ENCODE peak calls at places on chromosome 18, in ten cellular contexts. V, S, W, C, E, Z, Y, A, D and K are unnamed samples.
A peak's percentile ranks its signal among the peaks of the same experiment; 100 is the strongest.

GRCh38 chr18:69616114-69616513 is 215.4 kb downstream of the DOK6 start:
- DNase-seq in V (no peak), S (no peak), W (no peak), C (no peak), E (no peak), Z (no peak), Y (no peak), A (no peak), D (no peak), K (no peak)

GRCh38 chr18:63603772-63604171 is 16.6 kb downstream of the SERPINB13 start:
- DNase-seq in V (no peak), S (no peak), W (no peak), C (peak; percentile 82), E (no peak), Z (no peak), Y (no peak), A (no peak), D (no peak), K (no peak)

GRCh38 chr18:74963820-74964446 is 245.0 kb downstream of the PTGR3 start:
- DNase-seq in V (peak; percentile 25), S (no peak), W (peak; percentile 13), C (peak; percentile 31), E (peak; percentile 66), Z (peak; percentile 47), Y (peak; percentile 61), A (peak; percentile 7), D (peak; percentile 26), K (peak; percentile 17)

GRCh38 chr18:22709288-22710060 is 223.7 kb upstream of the RBBP8 start:
- DNase-seq in V (no peak), S (no peak), W (no peak), C (no peak), E (no peak), Z (peak; percentile 33), Y (no peak), A (no peak), D (no peak), K (no peak)

GRCh38 chr18:12304351-12305210 is 3.5 kb upstream of the TUBB6 start:
- DNase-seq in V (no peak), S (no peak), W (no peak), C (peak; percentile 77), E (no peak), Z (no peak), Y (peak; percentile 71), A (no peak), D (no peak), K (no peak)

GRCh38 chr18:64331419-64331818 is 182.5 kb upstream of the LINC00305 start:
- DNase-seq in V (no peak), S (no peak), W (no peak), C (no peak), E (no peak), Z (no peak), Y (no peak), A (no peak), D (no peak), K (no peak)

GRCh38 chr18:54390838-54391237 is 33.1 kb downstream of the C18orf54 start:
- DNase-seq in V (no peak), S (no peak), W (no peak), C (no peak), E (no peak), Z (no peak), Y (no peak), A (no peak), D (no peak), K (no peak)

GRCh38 chr18:44541781-44542180 is 138.9 kb upstream of the SETBP1 start:
- DNase-seq in V (no peak), S (no peak), W (no peak), C (no peak), E (no peak), Z (no peak), Y (no peak), A (no peak), D (no peak), K (no peak)

GRCh38 chr18:63908858-63909257 is 1.1 kb downstream of the SERPINB10 start:
- DNase-seq in V (no peak), S (no peak), W (no peak), C (no peak), E (no peak), Z (no peak), Y (no peak), A (no peak), D (no peak), K (no peak)

GRCh38 chr18:40371673-40372072 is 1583.4 kb upstream of the PIK3C3 start:
- DNase-seq in V (no peak), S (no peak), W (no peak), C (peak; percentile 69), E (no peak), Z (no peak), Y (no peak), A (no peak), D (no peak), K (no peak)

GRCh38 chr18:23837591-23837990 is 148.3 kb downstream of the LAMA3 start:
- DNase-seq in V (no peak), S (no peak), W (no peak), C (peak; percentile 86), E (peak; percentile 74), Z (no peak), Y (no peak), A (no peak), D (no peak), K (no peak)

GRCh38 chr18:5142859-5143258 is 54.2 kb downstream of the AKAIN1 start:
- DNase-seq in V (no peak), S (no peak), W (no peak), C (no peak), E (no peak), Z (no peak), Y (no peak), A (no peak), D (no peak), K (peak; percentile 68)

GRCh38 chr18:25517881-25518715 is 166.1 kb upstream of the ZNF521 start:
- DNase-seq in V (no peak), S (no peak), W (no peak), C (no peak), E (no peak), Z (no peak), Y (no peak), A (no peak), D (peak; percentile 55), K (no peak)
- H3K4me1 ChIP-seq in V (no peaks in the 10 kb centered on the region), S (no peaks in the 10 kb centered on the region), W (no peaks in the 10 kb centered on the region), C (no peaks in the 10 kb centered on the region), E (no peaks in the 10 kb centered on the region), Z (no peaks in the 10 kb centered on the region), Y (no peaks in the 10 kb centered on the region), A (no peaks in the 10 kb centered on the region), D (peaks cover 56% of the 10 kb centered on the region), K (no peaks in the 10 kb centered on the region)

GRCh38 chr18:8785261-8785660 is 79.9 kb downstream of the MTCL1 start:
- DNase-seq in V (no peak), S (no peak), W (no peak), C (no peak), E (no peak), Z (no peak), Y (no peak), A (no peak), D (no peak), K (no peak)

GRCh38 chr18:8781671-8782070 is 76.3 kb downstream of the MTCL1 start:
- DNase-seq in V (no peak), S (no peak), W (no peak), C (no peak), E (no peak), Z (no peak), Y (no peak), A (no peak), D (no peak), K (no peak)

GRCh38 chr18:8785855-8786765 is 80.8 kb downstream of the MTCL1 start:
- DNase-seq in V (no peak), S (no peak), W (no peak), C (no peak), E (no peak), Z (no peak), Y (no peak), A (no peak), D (no peak), K (no peak)

GRCh38 chr18:8783994-8784530 is 78.7 kb downstream of the MTCL1 start:
- DNase-seq in V (no peak), S (no peak), W (no peak), C (no peak), E (no peak), Z (no peak), Y (no peak), A (no peak), D (no peak), K (no peak)

DNA sequence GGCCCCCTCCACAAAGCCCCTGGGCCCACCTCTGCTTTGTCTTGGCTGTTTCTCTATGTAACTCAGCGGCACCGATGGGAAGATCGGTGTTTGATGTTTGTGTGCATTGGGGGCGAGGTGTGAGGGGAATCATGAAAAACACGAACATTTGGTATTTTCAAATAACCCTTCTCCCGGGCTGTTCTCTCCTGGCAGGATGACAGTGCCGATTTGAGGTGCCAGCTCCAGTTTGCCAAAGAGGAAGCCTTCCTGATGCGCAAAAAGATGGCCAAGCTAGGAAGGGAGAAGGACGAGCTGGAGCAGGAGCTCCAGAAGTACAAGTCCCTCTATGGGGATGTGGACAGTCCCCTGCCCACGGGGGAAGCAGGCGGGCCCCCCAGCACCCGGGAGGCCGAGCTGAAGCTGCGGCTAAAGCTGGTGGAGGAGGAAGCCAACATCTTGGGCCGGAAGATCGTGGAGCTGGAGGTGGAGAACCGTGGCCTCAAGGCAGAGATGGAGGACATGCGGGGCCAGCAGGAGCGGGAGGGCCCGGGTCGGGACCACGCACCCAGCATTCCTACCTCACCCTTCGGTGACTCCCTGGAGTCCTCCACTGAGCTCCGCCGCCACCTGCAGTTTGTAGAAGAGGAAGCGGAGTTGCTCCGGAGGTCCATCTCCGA is 78.1 kb downstream of the MTCL1 start:
- DNase-seq in V (no peak), S (no peak), W (no peak), C (no peak), E (no peak), Z (no peak), Y (no peak), A (no peak), D (no peak), K (no peak)
- H3K4me1 ChIP-seq in V (no peaks in the 10 kb centered on the region), S (no peaks in the 10 kb centered on the region), W (peaks cover 22% of the 10 kb centered on the region), C (peaks cover 17% of the 10 kb centered on the region), E (no peaks in the 10 kb centered on the region), Z (peaks cover under 1% of the 10 kb centered on the region), Y (peaks cover 3% of the 10 kb centered on the region), A (no peaks in the 10 kb centered on the region), D (no peaks in the 10 kb centered on the region), K (peaks cover 17% of the 10 kb centered on the region)

DNA sequence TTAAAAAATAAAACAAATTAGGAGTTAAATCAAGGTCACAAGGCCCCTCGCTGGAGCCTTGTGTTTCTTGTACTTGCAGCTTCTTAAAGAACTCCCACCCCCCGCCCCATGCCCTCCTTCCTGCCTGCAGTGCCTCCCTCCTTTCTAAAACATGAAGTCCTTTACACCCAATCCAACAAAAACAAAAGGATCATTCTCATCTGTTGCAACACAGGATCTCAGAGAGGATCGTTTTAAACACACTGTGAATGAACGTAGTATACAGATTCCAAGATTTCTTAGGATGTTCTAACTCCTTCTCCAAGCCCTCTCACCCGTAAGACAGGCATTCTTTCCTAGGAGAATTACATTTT is 1.9 kb downstream of the MRO start:
- DNase-seq in V (no peak), S (no peak), W (no peak), C (no peak), E (no peak), Z (no peak), Y (no peak), A (no peak), D (no peak), K (no peak)
- H3K4me1 ChIP-seq in V (peaks cover 7% of the 10 kb centered on the region), S (peaks cover 22% of the 10 kb centered on the region), W (peaks cover 9% of the 10 kb centered on the region), C (peaks cover 12% of the 10 kb centered on the region), E (no peaks in the 10 kb centered on the region), Z (peaks cover 10% of the 10 kb centered on the region), Y (peaks cover 39% of the 10 kb centered on the region), A (peaks cover 12% of the 10 kb centered on the region), D (peaks cover 46% of the 10 kb centered on the region), K (no peaks in the 10 kb centered on the region)

GRCh38 chr18:13612111-13612997 is 114.0 kb downstream of the FAM210A start:
- DNase-seq in V (no peak), S (no peak), W (no peak), C (no peak), E (peak; percentile 70), Z (no peak), Y (peak; percentile 22), A (no peak), D (peak; percentile 96), K (no peak)
- H3K4me1 ChIP-seq in V (peaks cover 14% of the 10 kb centered on the region), S (peaks cover 73% of the 10 kb centered on the region), W (peaks cover 8% of the 10 kb centered on the region), C (no peaks in the 10 kb centered on the region), E (peaks cover 10% of the 10 kb centered on the region), Z (no peaks in the 10 kb centered on the region), Y (peaks cover 18% of the 10 kb centered on the region), A (no peaks in the 10 kb centered on the region), D (peaks cover 71% of the 10 kb centered on the region), K (no peaks in the 10 kb centered on the region)